ENCODE peak calls at places on chromosomes 11 and 22, in nine cellular contexts. D, M, Y, E, S, B, G, T and R are unnamed samples.

GRCh38 chr11:87425943-87426342 is 388.2 kb downstream of the TMEM135 start:
- DNase-seq in D (no peak), M (no peak), Y (no peak), E (no peak), S (no peak), B (no peak), G (no peak), T (peak; percentile 62), R (no peak)

GRCh38 chr11:73205666-73206343 is 12.3 kb upstream of the P2RY2 start:
- DNase-seq in D (no peak), M (no peak), Y (no peak), E (no peak), S (no peak), B (no peak), G (no peak), T (no peak), R (no peak)

GRCh38 chr11:2142300-2142759 is 3.1 kb upstream of the IGF2 start:
- DNase-seq in D (no peak), M (no peak), Y (peak; percentile 47), E (no peak), S (no peak), B (peak; percentile 66), G (no peak), T (peak; percentile 30), R (no peak)

GRCh38 chr11:56849250-56849649 is 100.8 kb upstream of the OR9G4 start:
- DNase-seq in D (no peak), M (no peak), Y (no peak), E (no peak), S (no peak), B (peak; percentile 87), G (no peak), T (no peak), R (no peak)

GRCh38 chr11:44563716-44564115 is 1.7 kb upstream of the CD82 start:
- DNase-seq in D (no peak), M (no peak), Y (peak; percentile 39), E (no peak), S (no peak), B (no peak), G (no peak), T (peak; percentile 81), R (no peak)

GRCh38 chr22:46931881-46932280 is 169.4 kb downstream of the TBC1D22A start:
- DNase-seq in D (no peak), M (no peak), Y (no peak), E (no peak), S (no peak), B (peak; percentile 89), G (no peak), T (peak; percentile 20), R (no peak)

GRCh38 chr11:62400760-62401159 is 18.1 kb upstream of the SCGB1A1 start:
- DNase-seq in D (peak; percentile 85), M (peak; percentile 92), Y (peak; percentile 94), E (peak; percentile 37), S (peak; percentile 85), B (no peak), G (no peak), T (peak; percentile 74), R (no peak)

GRCh38 chr11:20337526-20338154 is 25.9 kb upstream of the HTATIP2 start:
- DNase-seq in D (no peak), M (no peak), Y (peak; percentile 43), E (no peak), S (no peak), B (peak; percentile 39), G (peak; percentile 57), T (peak; percentile 11), R (no peak)

GRCh38 chr11:3738241-3738640 is 59.1 kb downstream of the NUP98 start:
- DNase-seq in D (no peak), M (no peak), Y (peak; percentile 46), E (no peak), S (no peak), B (no peak), G (no peak), T (peak; percentile 23), R (no peak)

GRCh38 chr11:2099523-2100316 is 39.5 kb downstream of the IGF2 start:
- DNase-seq in D (no peak), M (no peak), Y (no peak), E (no peak), S (no peak), B (peak; percentile 89), G (no peak), T (no peak), R (no peak)

GRCh38 chr22:37340331-37341262 is 58.3 kb downstream of the CYTH4 start:
- DNase-seq in D (no peak), M (no peak), Y (no peak), E (no peak), S (no peak), B (no peak), G (no peak), T (no peak), R (no peak)

GRCh38 chr11:73141031-73141308 is 1.1 kb downstream of the FCHSD2 start:
- DNase-seq in D (no peak), M (no peak), Y (no peak), E (no peak), S (no peak), B (peak; percentile 17), G (no peak), T (no peak), R (no peak)

GRCh38 chr11:9922806-9923205 is 258.9 kb downstream of the SWAP70 start:
- DNase-seq in D (no peak), M (no peak), Y (no peak), E (no peak), S (no peak), B (peak; percentile 7), G (no peak), T (no peak), R (no peak)

GRCh38 chr11:60872124-60872951 is 5.0 kb downstream of the ZP1 start:
- DNase-seq in D (peak; percentile 39), M (no peak), Y (peak; percentile 75), E (peak; percentile 31), S (peak; percentile 72), B (peak; percentile 13), G (peak; percentile 47), T (peak; percentile 73), R (no peak)

GRCh38 chr11:33719587-33719986 is 16.6 kb downstream of the CD59 start:
- DNase-seq in D (no peak), M (no peak), Y (no peak), E (no peak), S (no peak), B (peak; percentile 51), G (no peak), T (no peak), R (no peak)

GRCh38 chr11:35377262-35377661 is 42.1 kb downstream of the SLC1A2 start:
- DNase-seq in D (no peak), M (no peak), Y (no peak), E (no peak), S (no peak), B (no peak), G (no peak), T (no peak), R (no peak)
- TF ChIP-seq CTCF in D (no peak), M (no peak), Y (no peak), E (no peak), S (no peak), B (no peak), G (no peak), T (no peak), R (no peak)

DNA sequence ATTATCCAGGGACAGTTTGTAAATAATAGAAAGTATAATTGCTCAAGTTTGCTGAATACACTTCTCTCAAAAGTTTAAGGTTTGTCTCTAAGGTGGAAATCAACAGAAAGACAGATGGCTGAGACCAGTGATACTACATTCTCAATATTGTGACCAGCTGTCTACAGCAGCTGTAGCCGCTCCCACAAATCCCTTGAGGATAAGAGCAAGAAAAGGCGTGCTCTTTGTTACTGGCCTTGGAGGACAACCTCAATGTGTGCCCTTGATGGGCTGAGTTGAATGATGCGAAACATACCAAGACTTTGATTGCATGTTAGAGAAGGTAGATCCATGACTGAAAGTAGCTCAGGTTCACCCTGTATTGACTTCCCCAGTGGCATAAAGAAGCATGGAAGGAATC is 6.1 kb downstream of the OR6M1 start:
- DNase-seq in D (no peak), M (no peak), Y (no peak), E (no peak), S (no peak), B (no peak), G (no peak), T (no peak), R (no peak)
- H3K4me3 ChIP-seq in D (no peak overlapping the region), M (no peak overlapping the region), Y (no peak overlapping the region), E (no peak overlapping the region), S (no peak overlapping the region), B (no peak overlapping the region), G (no peak overlapping the region), T (no peak overlapping the region), R (no peak overlapping the region)

DNA sequence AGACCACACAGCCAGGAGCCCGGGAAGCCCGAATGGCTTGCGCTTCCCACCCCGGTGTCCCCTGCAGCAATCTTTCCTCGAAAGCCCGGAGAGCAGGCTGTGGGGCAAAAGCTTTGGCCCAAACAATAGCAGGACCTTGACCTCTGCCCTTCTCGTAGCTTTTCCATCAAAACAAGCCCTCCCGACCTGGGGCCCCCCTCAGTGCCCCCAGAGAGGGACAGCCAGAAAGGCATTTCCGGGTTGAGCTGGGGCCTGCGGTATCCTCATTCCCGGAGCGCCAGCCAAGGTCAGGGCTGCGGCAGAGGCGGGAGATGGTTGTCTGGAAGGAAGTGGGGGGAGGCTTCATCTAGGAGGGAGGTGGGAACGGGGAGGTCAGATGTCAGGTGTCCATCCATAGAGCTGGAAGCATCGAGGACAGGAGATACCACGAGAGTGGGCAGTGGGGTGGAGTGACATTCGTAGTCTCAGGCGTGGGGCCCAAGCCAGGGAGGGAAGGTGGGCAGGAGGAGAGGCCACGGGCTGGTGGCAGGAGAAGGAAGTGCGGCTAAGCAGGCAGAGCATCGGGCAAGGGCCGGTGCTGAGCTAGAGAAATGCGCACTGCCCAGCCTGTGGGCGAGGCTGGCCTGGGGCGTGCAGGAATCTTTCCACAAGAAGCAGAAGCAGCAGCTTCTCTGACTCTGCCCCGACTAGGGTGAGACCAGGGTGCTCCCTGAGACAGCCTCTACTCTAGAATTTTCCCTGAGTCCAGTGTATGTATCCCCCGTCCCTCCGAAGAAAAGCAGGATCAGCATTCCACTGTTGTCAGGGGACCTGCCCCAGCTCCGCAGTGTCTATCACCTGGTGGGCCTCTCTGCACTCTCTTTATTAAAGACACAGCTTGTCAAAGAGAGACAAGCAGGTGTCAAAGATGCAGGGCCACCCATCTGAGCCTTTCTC is 14.3 kb downstream of the PDGFB start:
- DNase-seq in D (no peak), M (no peak), Y (no peak), E (no peak), S (no peak), B (no peak), G (no peak), T (no peak), R (no peak)
- TF ChIP-seq CTCF in D (peak; percentile 18), M (no peak), Y (no peak), E (no peak), S (no peak), B (no peak), G (no peak), T (no peak), R (no peak)

DNA sequence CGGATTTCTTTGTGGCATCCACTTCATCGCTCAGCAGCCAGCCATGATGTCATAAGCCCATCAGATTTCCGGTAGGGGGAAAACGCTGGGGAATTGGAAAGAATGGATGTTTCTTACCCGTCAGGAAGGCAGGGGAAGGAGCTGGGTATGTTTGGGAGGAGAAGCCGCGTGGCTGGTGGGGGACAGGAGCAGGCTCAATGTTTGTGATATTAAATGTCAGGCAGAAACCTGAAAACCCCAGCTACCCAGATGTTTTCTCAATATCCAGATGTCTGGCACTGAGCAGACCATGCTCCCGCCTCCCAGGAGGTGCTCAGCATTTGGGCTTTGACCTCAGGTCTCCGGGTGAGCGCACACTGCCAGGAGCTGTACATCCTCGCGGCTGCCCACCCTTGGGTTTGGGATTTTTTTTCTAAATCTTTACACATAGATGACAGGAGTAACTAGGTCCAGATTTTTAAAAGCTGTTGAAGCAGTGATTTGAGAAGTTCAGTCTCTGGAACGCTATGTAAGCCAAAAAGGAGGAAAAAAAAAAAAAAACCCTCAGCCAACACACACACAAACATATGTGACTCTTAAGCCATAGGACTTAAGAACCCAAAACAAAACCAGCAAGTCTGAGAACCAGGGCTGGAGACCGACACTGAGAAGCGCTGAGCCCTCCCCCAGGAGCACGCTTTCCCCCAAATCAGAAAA is 67.4 kb downstream of the NFAM1 start:
- DNase-seq in D (no peak), M (no peak), Y (peak; percentile 67), E (peak; percentile 73), S (no peak), B (no peak), G (no peak), T (peak; percentile 29), R (no peak)
- H3K4me3 ChIP-seq in D (peak overlapping the region; percentile 26), M (peak overlapping the region; percentile 35), Y (peak overlapping the region; percentile 9), E (peak overlapping the region; percentile 10), S (no peak overlapping the region), B (no peak overlapping the region), G (no peak overlapping the region), T (no peak overlapping the region), R (no peak overlapping the region)